ENCODE peak calls at places on chromosomes 11 and 22, in nine cellular contexts. D is HFF-Myc, G is HFFc6, T is chondrocyte, X is thoracic aorta, F is bronchial epithelial cell, Y is adrenal gland, P is LNCaP clone FGC, U is fibroblast of lung. L is an unnamed sample.

GRCh38 chr22:47567741-47568140 is 805.3 kb downstream of the TBC1D22A start:
- DNase-seq in P (no peak), G (no peak), T (no peak), Y (no peak), D (no peak), X (no peak), U (no peak), F (no peak), L (peak; percentile 49)

GRCh38 chr11:47393163-47394049 is 15.0 kb upstream of the SLC39A13 start:
- DNase-seq in X (no peak), F (no peak), D (no peak), P (no peak), U (peak; percentile 76), T (no peak), Y (no peak), G (peak; percentile 39), L (no peak)

GRCh38 chr11:44726278-44727113 is at the start of gene TSPAN18:
- DNase-seq in T (no peak), U (no peak), Y (no peak), F (no peak), P (no peak), D (no peak), G (no peak), X (no peak), L (no peak)

GRCh38 chr22:42791721-42792452 is 65.2 kb downstream of the ARFGAP3 start:
- DNase-seq in Y (no peak), U (no peak), F (no peak), G (no peak), P (no peak), D (no peak), T (peak; percentile 77), X (no peak), L (no peak)

GRCh38 chr11:110587972-110588371 is 124.3 kb downstream of the ARHGAP20 start:
- DNase-seq in Y (no peak), F (no peak), U (no peak), T (no peak), P (no peak), D (no peak), X (no peak), G (no peak), L (no peak)

GRCh38 chr11:119254239-119254638 is 48.1 kb downstream of the CBL start:
- DNase-seq in G (no peak), F (no peak), T (no peak), U (no peak), X (no peak), D (no peak), Y (no peak), P (no peak), L (no peak)

GRCh38 chr11:127106142-127106541 is 105.6 kb upstream of the KIRREL3 start:
- DNase-seq in D (peak; percentile 26), G (peak; percentile 10), Y (no peak), U (no peak), P (peak; percentile 3), T (no peak), X (no peak), F (no peak), L (no peak)

GRCh38 chr11:82988936-82989627 is 82.6 kb downstream of the RAB30 start:
- DNase-seq in P (no peak), Y (peak; percentile 39), G (no peak), F (no peak), U (no peak), X (no peak), T (no peak), D (no peak), L (no peak)

GRCh38 chr11:95500466-95500865 is 269.5 kb upstream of the SESN3 start:
- DNase-seq in G (no peak), T (no peak), Y (no peak), P (no peak), U (no peak), X (no peak), D (no peak), F (no peak), L (no peak)

GRCh38 chr11:66075273-66075672 is 5.2 kb downstream of the PACS1 start:
- DNase-seq in G (no peak), Y (no peak), X (no peak), U (no peak), T (no peak), P (no peak), F (no peak), D (no peak), L (peak; percentile 53)

GRCh38 chr11:108645956-108646355 is 18.9 kb upstream of the DDX10 start:
- DNase-seq in T (no peak), Y (no peak), X (no peak), U (no peak), F (no peak), P (no peak), G (no peak), D (no peak), L (no peak)

DNA sequence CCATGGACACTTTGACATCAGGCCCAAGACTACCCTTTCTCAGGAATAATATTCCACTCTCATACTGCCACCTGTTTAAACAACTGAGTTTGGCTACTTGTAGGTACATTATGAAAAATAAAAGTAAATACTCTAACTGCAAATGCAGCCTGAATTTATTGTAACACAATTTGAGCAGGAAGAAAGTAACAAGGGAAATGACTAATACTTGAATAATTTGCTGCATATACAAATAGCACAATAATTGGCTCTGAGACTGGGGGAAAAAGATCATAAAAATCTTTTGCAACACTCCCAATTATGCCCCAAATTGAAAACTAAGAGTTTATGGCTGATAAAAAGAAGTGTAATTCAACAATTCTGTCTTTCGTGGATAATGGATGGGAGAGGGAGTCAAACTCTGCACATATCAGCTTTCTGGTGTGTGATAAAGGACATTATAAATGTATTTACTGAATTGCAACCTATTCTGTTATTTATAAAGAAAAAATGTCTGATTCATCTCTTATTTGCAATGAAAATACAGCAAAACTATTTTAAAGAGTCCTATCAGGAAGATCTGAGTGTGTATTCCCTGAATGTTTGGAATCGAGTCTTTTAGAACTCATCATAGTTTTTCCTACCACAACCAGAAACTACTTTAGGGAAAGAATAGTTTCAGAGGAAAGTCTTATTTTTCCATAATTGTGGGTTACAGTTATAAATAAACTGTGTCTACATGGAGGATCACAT is 359.0 kb downstream of the JRKL start:
- DNase-seq in P (no peak), G (peak; percentile 69), Y (no peak), T (no peak), U (peak; percentile 51), X (no peak), F (peak; percentile 70), D (peak; percentile 32), L (no peak)
- TF ChIP-seq CTCF in P (no peak), G (no peak), Y (no peak), T (no peak), U (no peak), X (no peak), F (no peak), D (no peak), L (no peak)

DNA sequence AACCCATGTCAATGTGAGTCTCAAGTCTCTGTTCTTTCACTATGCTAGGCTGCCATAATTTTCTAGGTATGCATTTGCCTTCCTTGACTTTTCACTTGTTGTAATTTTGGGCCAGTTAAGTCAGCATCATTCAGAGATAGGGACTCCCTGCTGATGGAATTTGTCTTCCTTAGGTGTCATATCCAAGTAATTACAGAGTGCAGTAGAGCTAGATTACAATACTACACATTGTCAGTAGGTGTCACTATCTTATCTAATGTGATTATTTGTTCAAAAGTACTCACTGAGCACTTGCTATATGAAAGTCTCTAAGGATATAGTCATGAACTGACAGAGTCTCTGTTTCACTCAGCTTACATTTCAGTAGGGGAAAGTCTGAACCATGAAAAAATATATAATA is 25.0 kb upstream of the SYN3 start:
- DNase-seq in F (peak; percentile 27), Y (no peak), X (no peak), U (no peak), T (no peak), G (no peak), D (no peak), P (no peak), L (no peak)
- TF ChIP-seq CTCF in F (no peak), Y (no peak), X (no peak), U (no peak), T (peak; percentile 29), G (peak; percentile 48), D (no peak), P (peak; percentile 7), L (no peak)

GRCh38 chr11:7846003-7846402 is 49.3 kb upstream of the OR5P2 start:
- DNase-seq in X (no peak), T (no peak), D (no peak), F (peak; percentile 57), Y (no peak), G (no peak), U (no peak), P (no peak), L (no peak)

GRCh38 chr11:7851391-7851790 is 54.6 kb upstream of the OR5P2 start:
- DNase-seq in F (peak; percentile 20), D (no peak), G (no peak), X (no peak), T (no peak), Y (no peak), U (no peak), P (peak; percentile 2), L (no peak)
- TF ChIP-seq CTCF in F (peak; percentile 35), D (no peak), G (no peak), X (no peak), T (no peak), Y (no peak), U (no peak), P (peak; percentile 20), L (no peak)

GRCh38 chr11:62921573-62922188 is 518 bp upstream of the CHRM1 start:
- DNase-seq in G (peak; percentile 23), X (no peak), D (no peak), T (peak; percentile 80), Y (no peak), F (peak; percentile 13), U (no peak), P (no peak), L (no peak)

GRCh38 chr11:62922189-62922589 is 1.0 kb upstream of the CHRM1 start:
- DNase-seq in X (no peak), P (no peak), F (peak; percentile 13), G (no peak), D (no peak), U (no peak), Y (no peak), T (peak; percentile 50), L (no peak)

GRCh38 chr11:62923634-62924411 is 2.7 kb upstream of the CHRM1 start:
- DNase-seq in U (no peak), X (no peak), D (no peak), G (no peak), P (no peak), F (no peak), Y (no peak), T (no peak), L (no peak)

GRCh38 chr11:62921201-62921572 is at the start of gene CHRM1:
- DNase-seq in U (no peak), T (no peak), G (no peak), Y (no peak), X (no peak), F (no peak), D (no peak), P (no peak), L (no peak)

GRCh38 chr11:62922653-62923371 is 1.6 kb upstream of the CHRM1 start:
- DNase-seq in G (no peak), T (no peak), Y (no peak), D (no peak), P (no peak), U (no peak), F (no peak), X (no peak), L (no peak)
- TF ChIP-seq CTCF in G (peak; percentile 64), T (peak; percentile 60), Y (no peak), D (peak; percentile 35), P (peak; percentile 19), U (peak; percentile 34), F (peak; percentile 41), X (no peak), L (peak; percentile 20)

GRCh38 chr11:19259487-19260345 is 19.0 kb upstream of the E2F8 start:
- DNase-seq in F (peak; percentile 57), P (no peak), Y (peak; percentile 80), X (no peak), T (no peak), G (peak; percentile 52), U (peak; percentile 27), D (no peak), L (no peak)
- TF ChIP-seq CTCF in F (peak; percentile 86), P (peak; percentile 91), Y (peak; percentile 81), X (peak; percentile 94), T (peak; percentile 95), G (peak; percentile 97), U (peak; percentile 99), D (peak; percentile 95), L (peak; percentile 95)

L was measured in osteocyte.